ENCODE peak calls at places on chromosomes 6 and 20, in seven cellular contexts. Y, T, M, J, H, O and V are unnamed samples.

GRCh38 chr20:13670160-13670559 is 31.4 kb upstream of the TASP1 start:
- DNase-seq in O (peak; percentile 32), H (no peak), Y (no peak), T (no peak), M (no peak), J (no peak), V (no peak)

GRCh38 chr6:25939593-25939992 is 9.1 kb upstream of the SLC17A2 start:
- DNase-seq in M (no peak), T (no peak), H (no peak), O (no peak), Y (no peak), J (no peak), V (no peak)

GRCh38 chr6:80523531-80523970 is 417.1 kb downstream of the BCKDHB start:
- DNase-seq in J (no peak), H (no peak), M (no peak), Y (no peak), O (no peak), T (no peak), V (peak; percentile 60)

GRCh38 chr6:106069478-106069877 is 16.7 kb upstream of the PRDM1 start:
- DNase-seq in T (peak; percentile 77), O (no peak), H (peak; percentile 83), M (no peak), Y (no peak), J (peak; percentile 91), V (no peak)

GRCh38 chr6:167341038-167341613 is 16.2 kb downstream of the TTLL2 start:
- DNase-seq in M (no peak), J (no peak), T (no peak), H (no peak), Y (no peak), O (no peak), V (no peak)

GRCh38 chr6:27247133-27247836 is at the start of gene PRSS16:
- DNase-seq in H (no peak), T (no peak), Y (no peak), M (no peak), O (no peak), J (no peak), V (no peak)

GRCh38 chr20:13021205-13021970 is 12.6 kb downstream of the SPTLC3 start:
- DNase-seq in M (no peak), J (no peak), Y (no peak), H (no peak), O (no peak), T (no peak), V (no peak)

GRCh38 chr20:18058661-18059467 is 1.1 kb upstream of the OVOL2 start:
- DNase-seq in H (peak; percentile 32), T (no peak), M (no peak), J (no peak), O (no peak), Y (peak; percentile 74), V (no peak)

GRCh38 chr6:105884426-105884825 is 201.7 kb upstream of the PRDM1 start:
- DNase-seq in O (no peak), T (no peak), M (no peak), Y (no peak), J (no peak), H (no peak), V (no peak)

GRCh38 chr6:167930300-167930699 is 67.2 kb upstream of the KIF25 start:
- DNase-seq in H (no peak), O (no peak), T (no peak), Y (no peak), J (peak; percentile 72), M (no peak), V (no peak)

GRCh38 chr6:122715725-122716124 is 63.8 kb upstream of the FABP7 start:
- DNase-seq in O (no peak), J (peak; percentile 81), M (no peak), H (no peak), Y (no peak), T (no peak), V (no peak)

GRCh38 chr6:21885532-21886089 is 292.1 kb downstream of the SOX4 start:
- DNase-seq in J (peak; percentile 88), Y (no peak), O (no peak), H (peak; percentile 79), T (peak; percentile 17), M (no peak), V (peak; percentile 50)

GRCh38 chr6:45299096-45299581 is 29.0 kb upstream of the RUNX2 start:
- DNase-seq in M (no peak), Y (no peak), H (no peak), O (no peak), J (no peak), T (no peak), V (no peak)

GRCh38 chr6:16540804-16541752 is 220.2 kb downstream of the ATXN1 start:
- DNase-seq in T (peak; percentile 53), O (peak; percentile 50), Y (no peak), J (no peak), M (no peak), H (no peak), V (peak; percentile 31)

GRCh38 chr20:5448449-5449118 is 131.8 kb upstream of the PROKR2 start:
- DNase-seq in M (peak; percentile 43), O (peak; percentile 59), H (peak; percentile 28), Y (no peak), J (peak; percentile 43), T (peak; percentile 72), V (no peak)

GRCh38 chr6:41527721-41528408 is 18.3 kb upstream of the FOXP4 start:
- DNase-seq in O (peak; percentile 36), Y (no peak), H (no peak), J (peak; percentile 40), M (no peak), T (no peak), V (no peak)

GRCh38 chr6:143157146-143157545 is 96.5 kb downstream of the AIG1 start:
- DNase-seq in M (no peak), O (no peak), T (no peak), J (no peak), H (peak; percentile 58), Y (no peak), V (no peak)

GRCh38 chr6:167937301-167937700 is 60.2 kb upstream of the KIF25 start:
- DNase-seq in Y (no peak), H (no peak), J (no peak), O (no peak), M (no peak), T (no peak), V (no peak)

GRCh38 chr20:59120491-59120890 is 43.1 kb upstream of the ZNF831 start:
- DNase-seq in T (no peak), Y (no peak), O (peak; percentile 44), M (peak; percentile 16), H (no peak), J (no peak), V (no peak)

GRCh38 chr20:9458075-9458818 is 56.1 kb upstream of the LAMP5 start:
- DNase-seq in M (no peak), Y (no peak), O (peak; percentile 64), J (peak; percentile 61), H (peak; percentile 58), T (no peak), V (no peak)

GRCh38 chr6:73144516-73144915 is 80.8 kb downstream of the KHDC1L start:
- DNase-seq in O (no peak), T (no peak), H (no peak), M (no peak), Y (no peak), J (no peak), V (no peak)

GRCh38 chr6:2871922-2872321 is 30.3 kb upstream of the SERPINB1 start:
- DNase-seq in T (no peak), M (no peak), J (no peak), H (no peak), O (no peak), Y (no peak), V (no peak)

GRCh38 chr6:2871102-2871501 is 29.4 kb upstream of the SERPINB1 start:
- DNase-seq in Y (no peak), H (no peak), T (no peak), M (no peak), J (no peak), O (no peak), V (no peak)

GRCh38 chr6:2870046-2870636 is 28.5 kb upstream of the SERPINB1 start:
- DNase-seq in Y (no peak), O (no peak), M (no peak), T (no peak), J (no peak), H (no peak), V (no peak)

GRCh38 chr6:2866183-2866846 is 24.7 kb upstream of the SERPINB1 start:
- DNase-seq in Y (no peak), T (no peak), M (no peak), J (no peak), O (peak; percentile 73), H (peak; percentile 37), V (no peak)

GRCh38 chr6:2868637-2869379 is 27.1 kb upstream of the SERPINB1 start:
- DNase-seq in H (no peak), M (no peak), J (no peak), T (no peak), O (no peak), Y (no peak), V (no peak)
- H3K4me3 ChIP-seq in H (no peak overlapping the region), M (no peak overlapping the region), J (no peak overlapping the region), T (no peak overlapping the region), O (no peak overlapping the region), Y (no peak overlapping the region), V (no peak overlapping the region)

GRCh38 chr20:44095831-44096230 is 91.2 kb downstream of the JPH2 start:
- DNase-seq in J (no peak), O (no peak), H (no peak), Y (no peak), T (no peak), M (no peak), V (no peak)

GRCh38 chr20:44091026-44091425 is 96.0 kb downstream of the JPH2 start:
- DNase-seq in Y (no peak), H (no peak), J (no peak), T (no peak), O (no peak), M (no peak), V (no peak)

GRCh38 chr20:44089987-44090674 is 96.9 kb downstream of the JPH2 start:
- DNase-seq in Y (no peak), O (peak; percentile 81), H (peak; percentile 89), J (peak; percentile 80), T (no peak), M (no peak), V (no peak)

GRCh38 chr20:44092551-44093248 is 94.3 kb downstream of the JPH2 start:
- DNase-seq in H (peak; percentile 38), T (no peak), O (peak; percentile 73), M (no peak), Y (no peak), J (peak; percentile 69), V (no peak)

DNA sequence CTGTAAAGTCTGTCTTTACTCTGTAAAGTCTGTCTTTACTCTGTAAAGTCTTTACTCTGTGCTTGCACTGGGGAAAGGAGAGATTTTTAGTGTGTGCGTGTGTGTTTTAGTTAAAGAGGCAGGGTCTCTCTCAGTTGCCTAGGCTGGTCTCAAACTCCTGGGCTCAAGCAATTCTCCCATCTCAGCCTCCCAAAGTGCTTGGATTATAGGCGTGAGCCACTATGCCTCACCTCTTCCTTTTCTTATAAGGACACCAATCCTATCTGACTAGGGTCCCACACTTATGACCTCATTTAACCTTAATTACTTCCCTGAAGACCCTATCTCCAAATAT is 93.8 kb downstream of the JPH2 start:
- DNase-seq in J (no peak), M (no peak), Y (no peak), O (no peak), H (no peak), T (no peak), V (no peak)
- TF ChIP-seq CTCF in J (no peak), M (no peak), Y (no peak), O (no peak), H (no peak), T (no peak), V (no peak)

GRCh38 chr6:57113105-57113504 is 23.1 kb downstream of the ZNF451 start:
- DNase-seq in J (no peak), H (no peak), M (no peak), T (no peak), Y (no peak), O (no peak), V (no peak)
- H3K4me3 ChIP-seq in J (no peak overlapping the region), H (no peak overlapping the region), M (no peak overlapping the region), T (no peak overlapping the region), Y (no peak overlapping the region), O (no peak overlapping the region), V (no peak overlapping the region)

GRCh38 chr20:49982346-49983122 is at the start of gene SNAI1:
- DNase-seq in H (peak; percentile 68), M (peak; percentile 76), O (peak; percentile 89), T (peak; percentile 45), J (peak; percentile 76), Y (peak; percentile 92), V (peak; percentile 91)
- TF ChIP-seq CTCF in H (no peak), M (peak; percentile 55), O (peak; percentile 47), T (peak; percentile 55), J (no peak), Y (peak; percentile 51), V (peak; percentile 66)